ENCODE peak calls at places on chromosomes 12 and 14, in five cellular contexts. D is HEK293T, S is H1, J is GM12878, B is NT2/D1. Z is an unnamed sample.

GRCh38 chr14:76354310-76354709 is 21.6 kb upstream of the ESRRB start:
- DNase-seq in D (no peak), S (no peak), J (no peak), B (no peak), Z (no peak)

GRCh38 chr12:106138646-106139421 is at the start of gene NUAK1:
- DNase-seq in D (peak; percentile 61), S (peak; percentile 83), J (no peak), B (peak; percentile 50), Z (no peak)

GRCh38 chr12:84166812-84167211 is 745.8 kb downstream of the SLC6A15 start:
- DNase-seq in D (no peak), S (no peak), J (no peak), B (no peak), Z (no peak)

GRCh38 chr12:123003257-123003656 is 22.8 kb downstream of the ARL6IP4 start:
- DNase-seq in D (no peak), S (no peak), J (no peak), B (no peak), Z (no peak)

GRCh38 chr12:75444444-75445136 is 36.0 kb upstream of the GLIPR1 start:
- DNase-seq in D (no peak), S (no peak), J (no peak), B (no peak), Z (peak; percentile 44)

GRCh38 chr14:72451081-72451972 is 442.6 kb downstream of the DPF3 start:
- DNase-seq in D (no peak), S (no peak), J (peak; percentile 84), B (no peak), Z (no peak)

GRCh38 chr14:93787465-93788306 is 599 bp downstream of the PRIMA1 start:
- DNase-seq in D (no peak), S (peak; percentile 76), J (no peak), B (no peak), Z (no peak)

GRCh38 chr12:50261654-50262053 is 21.7 kb downstream of the LIMA1 start:
- DNase-seq in D (no peak), S (no peak), J (no peak), B (no peak), Z (no peak)

GRCh38 chr12:91250273-91250672 is 67.7 kb upstream of the DCN start:
- DNase-seq in D (no peak), S (no peak), J (no peak), B (no peak), Z (no peak)

GRCh38 chr14:63493246-63493645 is 49.9 kb downstream of the PPP2R5E start:
- DNase-seq in D (peak; percentile 49), S (no peak), J (no peak), B (no peak), Z (no peak)

GRCh38 chr14:49908433-49908782 is 15.5 kb downstream of the ARF6 start:
- DNase-seq in D (no peak), S (no peak), J (no peak), B (no peak), Z (no peak)

GRCh38 chr14:24206260-24207103 is 986 bp downstream of the TSSK4 start:
- DNase-seq in D (no peak), S (no peak), J (no peak), B (no peak), Z (no peak)

GRCh38 chr12:42588981-42589464 is 523 bp downstream of the PRICKLE1 start:
- DNase-seq in D (peak; percentile 59), S (peak; percentile 80), J (no peak), B (peak; percentile 30), Z (no peak)

GRCh38 chr14:61077437-61077836 is 96.4 kb downstream of the SLC38A6 start:
- DNase-seq in D (no peak), S (no peak), J (no peak), B (no peak), Z (no peak)

GRCh38 chr14:56197150-56197549 is 78.9 kb downstream of the PELI2 start:
- DNase-seq in D (no peak), S (no peak), J (no peak), B (no peak), Z (no peak)

GRCh38 chr12:75877588-75878381 is 153.8 kb downstream of the PHLDA1 start:
- DNase-seq in D (no peak), S (no peak), J (no peak), B (no peak), Z (no peak)

GRCh38 chr12:23906329-23906728 is 43.1 kb downstream of the SOX5 start:
- DNase-seq in D (no peak), S (no peak), J (no peak), B (no peak), Z (peak; percentile 20)

GRCh38 chr14:76084374-76084773 is 67.3 kb upstream of the GPATCH2L start:
- DNase-seq in D (no peak), S (no peak), J (no peak), B (peak; percentile 27), Z (no peak)

GRCh38 chr12:27982380-27982779 is 9.8 kb upstream of the PTHLH start:
- DNase-seq in D (no peak), S (no peak), J (no peak), B (no peak), Z (no peak)

GRCh38 chr14:96055065-96055752 is 16.0 kb downstream of the C14orf132 start:
- DNase-seq in D (no peak), S (peak; percentile 30), J (no peak), B (no peak), Z (no peak)

GRCh38 chr12:105092336-105092735 is 8.1 kb upstream of the ALDH1L2 start:
- DNase-seq in D (no peak), S (peak; percentile 64), J (no peak), B (peak; percentile 39), Z (no peak)

GRCh38 chr14:34081576-34082136 is 130.8 kb upstream of the EGLN3 start:
- DNase-seq in D (no peak), S (no peak), J (no peak), B (no peak), Z (peak; percentile 86)

GRCh38 chr14:70254476-70254961 is 65.8 kb upstream of the SLC8A3 start:
- DNase-seq in D (peak; percentile 39), S (peak; percentile 72), J (no peak), B (no peak), Z (peak; percentile 43)

GRCh38 chr12:9760699-9761406 is at the start of gene CD69:
- DNase-seq in D (no peak), S (no peak), J (peak; percentile 95), B (no peak), Z (no peak)

GRCh38 chr12:31591308-31591901 is 469 bp upstream of the DENND5B start:
- DNase-seq in D (peak; percentile 14), S (no peak), J (no peak), B (no peak), Z (no peak)

GRCh38 chr14:101577221-101577909 is 16.1 kb downstream of the DIO3 start:
- DNase-seq in D (no peak), S (no peak), J (no peak), B (no peak), Z (no peak)

GRCh38 chr14:101582294-101582693 is 21.0 kb downstream of the DIO3 start:
- DNase-seq in D (no peak), S (no peak), J (no peak), B (no peak), Z (no peak)

GRCh38 chr14:101581806-101582205 is 20.5 kb downstream of the DIO3 start:
- DNase-seq in D (no peak), S (no peak), J (no peak), B (no peak), Z (no peak)

GRCh38 chr14:101578489-101578888 is 17.2 kb downstream of the DIO3 start:
- DNase-seq in D (no peak), S (no peak), J (no peak), B (no peak), Z (no peak)

DNA sequence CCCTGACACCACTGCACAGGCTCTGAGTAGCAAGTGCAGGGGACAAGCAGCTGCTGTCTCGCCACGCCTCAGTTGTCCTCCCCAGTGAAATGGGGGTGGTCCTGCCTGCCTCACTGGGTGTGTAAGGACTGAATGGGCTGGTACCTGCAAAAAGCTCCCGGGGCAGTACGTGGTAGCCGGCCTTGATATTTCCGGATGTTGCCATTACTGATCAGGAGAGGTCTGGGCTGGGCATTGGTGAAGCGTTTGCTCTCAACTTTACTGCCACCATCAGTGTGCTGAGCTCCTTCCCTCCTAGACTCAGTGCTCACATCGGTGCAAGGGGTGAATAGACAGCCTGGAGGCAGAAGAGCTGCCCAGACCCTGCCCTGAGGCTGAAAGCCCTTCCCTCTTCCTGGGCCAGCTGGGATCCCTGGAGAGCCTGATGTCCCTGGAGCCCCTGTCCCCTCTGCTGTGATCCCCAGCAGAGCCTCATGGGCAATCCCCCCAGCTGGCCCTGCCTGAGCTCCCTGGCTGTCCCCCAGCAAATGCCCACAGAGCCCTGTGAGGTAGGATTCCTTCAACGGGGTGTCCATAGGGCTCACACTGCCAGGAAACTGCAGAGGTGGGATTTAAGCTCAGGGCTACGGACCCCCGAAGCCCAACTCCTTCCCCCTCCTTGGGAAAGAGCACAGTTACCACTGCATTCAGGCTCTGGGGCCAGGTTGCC is 18.2 kb downstream of the DIO3 start:
- DNase-seq in D (no peak), S (no peak), J (no peak), B (no peak), Z (no peak)
- TF ChIP-seq SUZ12 in D (no peak), S (no peak), J (no peak), B (no peak), Z (no peak)

DNA sequence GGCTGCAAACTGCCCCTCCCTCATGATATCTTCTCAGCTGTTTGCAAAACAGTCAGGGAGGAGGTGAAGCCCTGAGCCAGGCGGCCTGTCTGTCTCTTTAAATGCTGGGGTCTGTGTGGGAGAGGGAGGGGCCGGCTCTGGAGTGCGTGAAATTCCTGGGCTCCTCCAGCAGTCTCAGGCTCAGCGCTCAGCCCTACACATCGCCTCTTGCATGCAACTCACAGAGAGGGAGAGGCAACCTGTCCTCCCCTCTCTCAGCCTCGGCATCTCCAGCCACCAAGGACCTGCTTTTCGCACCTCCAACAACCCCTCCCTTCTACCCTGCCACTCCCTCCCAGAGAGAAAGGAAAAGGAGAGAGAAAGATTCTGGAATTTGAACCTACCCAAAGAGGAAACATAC is at the start of gene NRXN3:
- DNase-seq in D (peak; percentile 23), S (peak; percentile 65), J (no peak), B (peak; percentile 50), Z (no peak)
- TF ChIP-seq SUZ12 in D (no peak), S (no peak), J (no peak), B (no peak), Z (no peak)

DNA sequence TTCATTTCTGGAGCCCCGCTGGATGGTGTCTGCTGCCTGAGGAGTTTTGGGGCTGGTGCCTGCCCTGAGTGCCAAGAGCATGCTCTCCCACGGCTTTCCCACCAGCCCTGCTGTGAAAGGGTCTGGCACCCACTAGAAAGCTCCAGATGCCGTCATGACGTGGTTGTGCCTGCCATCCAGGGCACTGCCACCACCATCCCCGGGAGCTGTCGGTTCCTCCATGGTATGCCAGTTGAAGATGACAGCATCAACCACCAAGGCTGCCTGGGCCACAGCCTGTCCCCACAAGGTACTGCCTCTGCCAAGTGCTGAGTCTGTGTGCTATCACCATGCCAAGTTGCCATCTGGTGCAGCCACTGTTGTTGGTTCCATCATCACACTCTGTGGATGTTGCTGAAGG is 85.9 kb downstream of the TTC8 start:
- DNase-seq in D (no peak), S (no peak), J (no peak), B (no peak), Z (no peak)
- TF ChIP-seq SUZ12 in D (no peak), S (no peak), J (no peak), B (no peak), Z (no peak)

DNA sequence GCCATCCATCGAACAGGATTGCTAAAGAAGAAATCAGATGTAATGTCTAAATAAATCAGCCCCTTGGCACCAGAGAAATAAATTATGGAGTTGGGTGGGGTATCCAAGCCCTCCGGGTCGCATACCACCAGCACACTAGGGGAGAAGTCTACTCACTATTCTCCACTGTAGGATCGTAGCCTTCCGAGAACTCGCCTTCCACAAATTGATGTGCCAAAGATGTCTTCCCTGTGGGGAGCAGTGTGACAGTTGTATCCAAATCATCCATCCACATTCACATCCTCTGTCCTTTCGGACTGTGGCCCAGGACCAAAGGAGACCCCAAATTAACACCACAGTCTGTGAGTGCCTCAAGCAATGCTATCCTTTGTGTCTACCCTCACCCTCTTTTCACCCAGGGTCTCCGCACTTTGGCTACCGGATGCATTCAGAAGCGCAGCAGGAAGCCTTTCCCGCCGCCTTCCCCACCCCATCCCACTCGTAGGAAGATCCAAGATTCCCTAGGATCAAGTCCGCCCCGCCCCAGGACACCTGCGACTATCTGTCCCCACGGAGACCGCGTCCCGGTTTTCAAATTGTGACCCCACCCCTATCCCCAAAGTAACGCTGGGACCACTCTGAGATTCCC is 786 bp downstream of the RHEBL1 start:
- DNase-seq in D (no peak), S (peak; percentile 58), J (no peak), B (no peak), Z (no peak)
- TF ChIP-seq SUZ12 in D (no peak), S (no peak), J (no peak), B (no peak), Z (no peak)

Z was measured in HepG2.